ENCODE peak calls at places on chromosome 4, in six cellular contexts. V, U, X, Q, A and H are unnamed samples.

GRCh38 chr4:75653845-75654503 is 19.2 kb downstream of the G3BP2 start:
- DNase-seq in V (no peak), U (no peak), X (no peak), Q (no peak), A (peak), H (no peak)

GRCh38 chr4:146495277-146495676 is 26.5 kb downstream of the SLC10A7 start:
- DNase-seq in V (no peak), U (no peak), X (no peak), Q (no peak), A (peak), H (peak)

GRCh38 chr4:48708610-48709009 is 71.5 kb downstream of the FRYL start:
- DNase-seq in V (no peak), U (no peak), X (no peak), Q (no peak), A (no peak), H (no peak)

GRCh38 chr4:154985673-154986072 is 204.6 kb downstream of the RBM46 start:
- DNase-seq in V (no peak), U (no peak), X (no peak), Q (no peak), A (no peak), H (no peak)

GRCh38 chr4:138275946-138276621 is 33.9 kb upstream of the SLC7A11 start:
- DNase-seq in V (no peak), U (no peak), X (no peak), Q (no peak), A (peak), H (peak)

GRCh38 chr4:38082424-38083374 is 122.5 kb downstream of the PTTG2 start:
- DNase-seq in V (no peak), U (no peak), X (no peak), Q (no peak), A (peak), H (no peak)

GRCh38 chr4:111506706-111507105 is 638.5 kb upstream of the FAM241A start:
- DNase-seq in V (no peak), U (no peak), X (no peak), Q (no peak), A (peak), H (no peak)

GRCh38 chr4:71290481-71290880 is 48.3 kb upstream of the SLC4A4 start:
- DNase-seq in V (no peak), U (no peak), X (no peak), Q (no peak), A (peak), H (no peak)

GRCh38 chr4:55634417-55635128 is 1.5 kb downstream of the NMU start:
- DNase-seq in V (no peak), U (no peak), X (no peak), Q (no peak), A (no peak), H (no peak)

GRCh38 chr4:69999420-69999819 is 3.7 kb downstream of the STATH start:
- DNase-seq in V (no peak), U (no peak), X (no peak), Q (no peak), A (no peak), H (no peak)

GRCh38 chr4:41418444-41418843 is 119.5 kb upstream of the LIMCH1 start:
- DNase-seq in V (peak), U (no peak), X (no peak), Q (no peak), A (peak), H (no peak)

GRCh38 chr4:57136281-57136680 is 26.1 kb upstream of the IGFBP7 start:
- DNase-seq in V (no peak), U (no peak), X (no peak), Q (no peak), A (peak), H (no peak)

GRCh38 chr4:150909116-150909515 is 106.0 kb downstream of the LRBA start:
- DNase-seq in V (no peak), U (no peak), X (no peak), Q (no peak), A (no peak), H (no peak)

GRCh38 chr4:90572996-90573395 is 445.8 kb downstream of the CCSER1 start:
- DNase-seq in V (no peak), U (no peak), X (no peak), Q (no peak), A (no peak), H (no peak)

GRCh38 chr4:118012142-118012541 is 22.1 kb upstream of the NDST3 start:
- DNase-seq in V (no peak), U (no peak), X (no peak), Q (no peak), A (peak), H (no peak)

GRCh38 chr4:17817027-17817426 is 6.2 kb downstream of the NCAPG start:
- DNase-seq in V (no peak), U (no peak), X (no peak), Q (no peak), A (peak), H (peak)

GRCh38 chr4:162841769-162842168 is 324.9 kb downstream of the NAF1 start:
- DNase-seq in V (no peak), U (no peak), X (no peak), Q (no peak), A (no peak), H (no peak)

GRCh38 chr4:54228064-54228527 is 997 bp upstream of the PDGFRA start:
- DNase-seq in V (peak), U (peak), X (no peak), Q (peak), A (peak), H (peak)

GRCh38 chr4:82787342-82787741 is 11.3 kb downstream of the SCD5 start:
- DNase-seq in V (no peak), U (no peak), X (no peak), Q (no peak), A (no peak), H (peak)

GRCh38 chr4:87896020-87896621 is 63.4 kb downstream of the MEPE start:
- DNase-seq in V (no peak), U (no peak), X (peak), Q (no peak), A (peak), H (peak)

GRCh38 chr4:22486276-22486675 is 29.6 kb downstream of the ADGRA3 start:
- DNase-seq in V (no peak), U (no peak), X (no peak), Q (no peak), A (no peak), H (no peak)

GRCh38 chr4:95410387-95411005 is 138.3 kb downstream of the UNC5C start:
- DNase-seq in V (no peak), U (no peak), X (no peak), Q (no peak), A (no peak), H (no peak)

GRCh38 chr4:139825523-139826014 is 159.9 kb downstream of the MGST2 start:
- DNase-seq in V (no peak), U (no peak), X (no peak), Q (no peak), A (no peak), H (no peak)

GRCh38 chr4:13733817-13734216 is 106.3 kb upstream of the BOD1L1 start:
- DNase-seq in V (no peak), U (no peak), X (no peak), Q (no peak), A (no peak), H (no peak)

GRCh38 chr4:23384741-23385140 is 505.1 kb downstream of the PPARGC1A start:
- DNase-seq in V (no peak), U (no peak), X (no peak), Q (no peak), A (peak), H (peak)

GRCh38 chr4:8699479-8700145 is 107.0 kb downstream of the CPZ start:
- DNase-seq in V (no peak), U (peak), X (no peak), Q (no peak), A (no peak), H (no peak)

GRCh38 chr4:74364649-74365491 is at the start of gene EREG:
- DNase-seq in V (no peak), U (no peak), X (no peak), Q (no peak), A (peak), H (peak)

GRCh38 chr4:28842271-28842670 is 1877.9 kb upstream of the PCDH7 start:
- DNase-seq in V (no peak), U (no peak), X (no peak), Q (no peak), A (no peak), H (no peak)

GRCh38 chr4:89273741-89274141 is 33.9 kb downstream of the GPRIN3 start:
- DNase-seq in V (no peak), U (no peak), X (no peak), Q (no peak), A (no peak), H (peak)

GRCh38 chr4:87506974-87507701 is 22.0 kb downstream of the SPARCL1 start:
- DNase-seq in V (no peak), U (no peak), X (no peak), Q (no peak), A (peak), H (no peak)

GRCh38 chr4:53586121-53586816 is 5.0 kb downstream of the LNX1 start:
- DNase-seq in V (no peak), U (no peak), X (no peak), Q (no peak), A (peak), H (peak)

GRCh38 chr4:173998471-173999144 is 284.9 kb downstream of the FBXO8 start:
- DNase-seq in V (no peak), U (no peak), X (no peak), Q (no peak), A (no peak), H (no peak)

GRCh38 chr4:176755624-176756023 is 37.1 kb downstream of the VEGFC start:
- DNase-seq in V (no peak), U (no peak), X (no peak), Q (no peak), A (peak), H (peak)

GRCh38 chr4:141900841-141901240 is 264.5 kb downstream of the IL15 start:
- DNase-seq in V (no peak), U (no peak), X (no peak), Q (no peak), A (no peak), H (no peak)

GRCh38 chr4:149344436-149344835 is 471.2 kb downstream of the IQCM start:
- DNase-seq in V (no peak), U (no peak), X (no peak), Q (no peak), A (peak), H (peak)

GRCh38 chr4:149345424-149345823 is 470.2 kb downstream of the IQCM start:
- DNase-seq in V (no peak), U (no peak), X (no peak), Q (no peak), A (no peak), H (peak)

GRCh38 chr4:149343614-149344013 is 472.0 kb downstream of the IQCM start:
- DNase-seq in V (no peak), U (no peak), X (no peak), Q (no peak), A (no peak), H (no peak)

GRCh38 chr4:149347139-149347538 is 468.5 kb downstream of the IQCM start:
- DNase-seq in V (no peak), U (no peak), X (no peak), Q (no peak), A (peak), H (no peak)
- TF ChIP-seq CTCF in V (no peak), U (no peak), X (no peak), Q (no peak), A (no peak), H (no peak)

DNA sequence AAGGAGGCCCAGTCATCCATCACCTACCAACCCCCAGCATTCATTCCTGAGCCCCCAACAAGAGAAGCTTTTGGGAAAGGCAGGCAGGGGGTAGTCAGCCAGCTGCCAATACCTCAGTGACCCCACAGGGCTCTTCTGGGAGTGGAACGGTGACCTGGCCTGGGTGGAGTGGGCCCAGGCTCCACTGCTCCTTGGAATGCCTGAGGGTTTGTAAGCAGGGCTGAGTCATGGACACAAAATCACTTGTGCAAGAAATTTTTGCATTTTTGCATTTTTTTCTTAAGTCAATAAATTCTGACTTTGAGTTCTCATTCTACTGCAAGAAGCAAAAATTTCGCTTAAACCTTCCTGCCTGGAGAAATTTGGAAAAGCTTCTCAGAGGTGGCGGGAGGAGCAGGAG is 18.5 kb downstream of the SORCS2 start:
- DNase-seq in V (no peak), U (no peak), X (no peak), Q (no peak), A (peak), H (peak)
- H3K27ac ChIP-seq in V (no peak), U (no peak), X (no peak), Q (no peak), A (peak), H (peak)

GRCh38 chr4:144574004-144574403 is 72.0 kb upstream of the HHIP start:
- DNase-seq in V (no peak), U (no peak), X (no peak), Q (no peak), A (no peak), H (no peak)

GRCh38 chr4:144578681-144579080 is 67.3 kb upstream of the HHIP start:
- DNase-seq in V (no peak), U (no peak), X (no peak), Q (no peak), A (peak), H (no peak)

GRCh38 chr4:144572660-144573059 is 73.3 kb upstream of the HHIP start:
- DNase-seq in V (no peak), U (no peak), X (no peak), Q (no peak), A (no peak), H (no peak)

GRCh38 chr4:144574509-144574908 is 71.4 kb upstream of the HHIP start:
- DNase-seq in V (no peak), U (no peak), X (no peak), Q (no peak), A (no peak), H (no peak)

DNA sequence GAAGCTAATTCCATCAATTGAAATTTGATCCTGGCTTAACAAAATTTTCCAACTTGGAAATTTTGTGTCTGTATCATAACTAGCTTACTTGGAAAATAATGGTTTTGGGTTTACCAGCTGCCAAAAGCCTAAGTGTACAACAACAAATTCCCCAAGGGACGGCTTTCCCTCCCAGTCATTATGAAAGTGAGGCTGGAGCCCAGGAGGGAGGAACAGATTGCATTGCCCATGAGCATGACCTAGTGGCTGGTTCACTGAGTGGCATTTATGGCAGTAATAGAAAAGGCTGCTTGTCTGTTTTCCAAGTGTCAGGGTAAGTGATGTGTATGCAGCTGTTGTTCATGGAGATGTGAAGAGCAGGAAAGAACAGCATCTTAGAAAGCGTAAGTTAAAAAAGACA is 70.8 kb upstream of the HHIP start:
- DNase-seq in V (no peak), U (no peak), X (no peak), Q (no peak), A (no peak), H (no peak)
- TF ChIP-seq CTCF in V (no peak), U (no peak), X (no peak), Q (no peak), A (no peak), H (no peak)

DNA sequence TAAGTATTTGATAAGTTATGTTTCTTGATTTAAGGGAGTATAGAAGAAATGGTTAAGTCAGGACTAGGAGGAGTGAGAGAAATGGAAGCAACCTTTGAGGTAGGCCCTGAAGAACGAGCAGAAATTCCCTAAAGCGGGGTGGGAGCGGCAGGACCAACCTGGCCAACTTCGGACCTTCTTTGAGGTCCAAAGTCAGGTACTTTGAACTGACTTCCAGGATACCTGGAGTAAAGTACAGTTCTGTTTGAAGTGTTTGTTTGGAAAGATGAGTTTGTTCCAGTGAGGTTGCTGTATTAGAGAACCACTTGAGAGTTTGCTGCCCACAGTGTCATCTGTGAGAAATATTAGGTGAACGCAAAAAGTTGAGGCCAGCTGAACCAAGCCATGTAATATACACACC is 11.7 kb downstream of the RNF4 start:
- DNase-seq in V (no peak), U (no peak), X (no peak), Q (no peak), A (no peak), H (no peak)
- H3K27ac ChIP-seq in V (no peak), U (no peak), X (no peak), Q (no peak), A (no peak), H (no peak)

DNA sequence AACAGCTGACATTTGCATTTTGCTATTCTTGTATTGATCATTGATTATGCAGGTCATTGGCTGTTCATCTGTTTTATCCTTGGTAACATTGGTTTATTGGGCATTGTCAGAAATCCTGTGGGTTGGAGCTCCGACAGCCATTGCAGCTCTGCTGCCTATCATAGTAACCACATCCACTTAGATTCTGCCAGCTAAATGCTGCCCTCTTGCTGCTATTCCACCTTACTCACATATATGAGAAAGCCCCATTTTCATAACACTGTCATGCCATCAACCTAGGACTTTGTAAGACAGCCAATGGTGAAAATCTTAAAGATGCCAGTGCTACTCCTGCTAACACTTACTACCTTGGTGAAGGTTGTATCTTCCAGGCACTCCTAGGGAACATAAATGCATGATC is 187.3 kb upstream of the CXCL13 start:
- DNase-seq in V (no peak), U (no peak), X (no peak), Q (no peak), A (no peak), H (peak)
- TF ChIP-seq CTCF in V (no peak), U (no peak), X (no peak), Q (no peak), A (no peak), H (no peak)

GRCh38 chr4:108033348-108033747 is 43.7 kb downstream of the HADH start:
- DNase-seq in V (no peak), U (no peak), X (no peak), Q (no peak), A (no peak), H (no peak)
- H3K27ac ChIP-seq in V (no peak), U (no peak), X (no peak), Q (no peak), A (no peak), H (no peak)